ENCODE peak calls at places on chromosomes 11 and 22, in six cellular contexts. Q is endothelial cell of umbilical vein, T is H1, D is HepG2, A is K562, P is GM12878. U is an unnamed sample. For H3K79me2, the result is how much of the 10 kb centered on the place peaks cover.

GRCh38 chr11:32529994-32530588 is 53.5 kb upstream of the EIF3M start:
- DNase-seq in Q (no peak), T (no peak), D (no peak), A (no peak), P (peak), U (no peak)

GRCh38 chr11:14258177-14258935 is 100.6 kb downstream of the RRAS2 start:
- DNase-seq in Q (peak), T (peak), D (peak), A (no peak), P (no peak), U (peak)

GRCh38 chr11:35723493-35724284 is 61.1 kb downstream of the TRIM44 start:
- DNase-seq in Q (peak), T (no peak), D (no peak), A (no peak), P (no peak), U (no peak)

GRCh38 chr11:13120691-13121090 is 111.6 kb downstream of the RASSF10 start:
- DNase-seq in Q (peak), T (no peak), D (no peak), A (no peak), P (no peak), U (no peak)

GRCh38 chr11:86358720-86359119 is 16.0 kb upstream of the CCDC81 start:
- DNase-seq in Q (no peak), T (no peak), D (no peak), A (no peak), P (no peak), U (no peak)

GRCh38 chr11:19777342-19778102 is 64.9 kb downstream of the NAV2 start:
- DNase-seq in Q (peak), T (no peak), D (peak), A (peak), P (peak), U (no peak)

GRCh38 chr11:57480409-57481137 is 20.2 kb downstream of the RTN4RL2 start:
- DNase-seq in Q (peak), T (peak), D (peak), A (peak), P (no peak), U (no peak)

GRCh38 chr11:116700586-116701220 is 72.1 kb downstream of the BUD13 start:
- DNase-seq in Q (no peak), T (peak), D (no peak), A (no peak), P (no peak), U (no peak)

GRCh38 chr22:49677495-49677889 is 150.2 kb downstream of the BRD1 start:
- DNase-seq in Q (no peak), T (peak), D (no peak), A (no peak), P (no peak), U (no peak)

GRCh38 chr11:96187779-96188624 is 155.0 kb downstream of the MAML2 start:
- DNase-seq in Q (peak), T (no peak), D (peak), A (no peak), P (no peak), U (no peak)

GRCh38 chr11:32792948-32793475 is 1.4 kb downstream of the CCDC73 start:
- DNase-seq in Q (peak), T (peak), D (peak), A (peak), P (peak), U (peak)

GRCh38 chr22:49370841-49371301 is 456.8 kb downstream of the BRD1 start:
- DNase-seq in Q (no peak), T (peak), D (no peak), A (no peak), P (no peak), U (no peak)

GRCh38 chr22:39546889-39547586 is 14.5 kb upstream of the RPS19BP1 start:
- DNase-seq in Q (no peak), T (no peak), D (no peak), A (no peak), P (no peak), U (no peak)

GRCh38 chr11:10305964-10306918 is 1.4 kb downstream of the ADM start:
- DNase-seq in Q (peak), T (peak), D (no peak), A (peak), P (no peak), U (no peak)

GRCh38 chr11:26764315-26764714 is 42.5 kb upstream of the SLC5A12 start:
- DNase-seq in Q (no peak), T (no peak), D (no peak), A (no peak), P (no peak), U (no peak)

GRCh38 chr11:36131719-36132349 is 157.4 kb downstream of the COMMD9 start:
- DNase-seq in Q (peak), T (peak), D (peak), A (peak), P (no peak), U (no peak)

GRCh38 chr11:28366549-28367341 is 258.6 kb downstream of the METTL15 start:
- DNase-seq in Q (no peak), T (no peak), D (no peak), A (no peak), P (no peak), U (no peak)

GRCh38 chr11:29962243-29962642 is 54.6 kb downstream of the KCNA4 start:
- DNase-seq in Q (no peak), T (peak), D (no peak), A (no peak), P (no peak), U (peak)

GRCh38 chr11:46293616-46294015 is 16.2 kb downstream of the CREB3L1 start:
- DNase-seq in Q (no peak), T (no peak), D (no peak), A (no peak), P (no peak), U (no peak)

GRCh38 chr11:35550374-35551036 is 25.1 kb upstream of the PAMR1 start:
- DNase-seq in Q (no peak), T (no peak), D (no peak), A (no peak), P (no peak), U (no peak)

GRCh38 chr11:11641581-11641980 is 19.8 kb upstream of the GALNT18 start:
- DNase-seq in Q (no peak), T (no peak), D (no peak), A (no peak), P (no peak), U (no peak)

GRCh38 chr11:9260182-9261146 is 4.7 kb downstream of the DENND5A start:
- DNase-seq in Q (no peak), T (no peak), D (no peak), A (no peak), P (no peak), U (no peak)

GRCh38 chr22:42912049-42912448 is 55.0 kb upstream of the ARFGAP3 start:
- DNase-seq in Q (peak), T (no peak), D (no peak), A (no peak), P (no peak), U (no peak)

GRCh38 chr22:39115976-39116621 is 19.1 kb downstream of the APOBEC3H start:
- DNase-seq in Q (no peak), T (no peak), D (no peak), A (no peak), P (no peak), U (no peak)

GRCh38 chr11:63015521-63016215 is at the start of gene SLC22A8:
- DNase-seq in Q (no peak), T (no peak), D (peak), A (no peak), P (no peak), U (no peak)

GRCh38 chr11:48172818-48173609 is 43.6 kb upstream of the OR4B1 start:
- DNase-seq in Q (peak), T (peak), D (peak), A (peak), P (no peak), U (peak)

GRCh38 chr11:88434333-88434976 is 96.9 kb upstream of the CTSC start:
- DNase-seq in Q (no peak), T (no peak), D (peak), A (peak), P (no peak), U (no peak)

GRCh38 chr11:36540998-36541397 is 26.8 kb upstream of the RAG1 start:
- DNase-seq in Q (peak), T (no peak), D (peak), A (peak), P (peak), U (peak)

GRCh38 chr11:78351193-78351592 is 66.4 kb downstream of the GAB2 start:
- DNase-seq in Q (no peak), T (no peak), D (no peak), A (no peak), P (no peak), U (no peak)

DNA sequence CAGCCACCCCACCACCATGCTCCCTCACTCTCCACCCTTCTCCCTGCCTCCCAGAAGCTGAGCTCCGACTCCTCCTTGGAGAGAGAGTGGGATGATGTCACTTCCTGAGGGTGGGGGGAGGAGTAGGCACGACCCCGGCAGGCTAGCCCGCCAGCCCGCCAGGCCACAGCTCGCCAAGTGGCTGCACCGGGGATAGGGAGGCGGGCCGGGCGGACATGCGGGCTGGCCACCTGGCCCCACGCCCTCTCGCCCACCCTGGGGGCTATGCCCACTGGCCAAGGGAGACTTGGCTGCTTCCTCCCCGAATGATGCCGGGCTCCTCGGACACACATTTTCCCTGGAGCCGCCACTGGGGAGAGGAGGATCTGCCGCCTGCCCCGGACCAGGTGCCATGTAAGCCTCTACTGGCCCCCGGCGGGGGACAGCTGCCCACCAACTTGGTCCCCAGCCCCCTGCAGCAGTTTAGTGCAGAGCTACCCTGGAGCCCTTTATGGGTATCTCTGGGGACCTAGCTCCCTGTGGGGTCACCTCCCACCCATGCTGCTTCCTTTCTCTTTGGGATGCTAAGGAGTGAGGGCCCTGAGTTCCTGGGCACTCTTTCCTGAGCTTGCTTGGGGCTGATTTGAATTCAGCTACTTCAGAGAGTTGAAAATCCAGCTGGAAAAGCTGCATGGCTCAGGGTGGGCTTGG is 33.7 kb upstream of the MYRF start:
- DNase-seq in Q (peak), T (peak), D (no peak), A (peak), P (no peak), U (no peak)
- TF ChIP-seq POLR2A in Q (peak), T (peak), D (no peak), A (no peak), P (no peak), U (no peak)

GRCh38 chr11:59759900-59760299 is 4.7 kb downstream of the STX3 start:
- DNase-seq in Q (no peak), T (no peak), D (no peak), A (no peak), P (no peak), U (no peak)
- H3K79me2 ChIP-seq in Q (under half), T (half or more), D (under half), A (half or more), P (under half), U (half or more)

GRCh38 chr22:31489632-31490495 is at the start of gene EIF4ENIF1:
- DNase-seq in Q (peak), T (peak), D (peak), A (peak), P (no peak), U (peak)
- TF ChIP-seq POLR2A in Q (peak), T (no peak), D (peak), A (peak), P (peak), U (peak)

GRCh38 chr11:77009533-77010160 is 24.6 kb upstream of the B3GNT6 start:
- DNase-seq in Q (no peak), T (no peak), D (no peak), A (no peak), P (no peak), U (no peak)

GRCh38 chr11:77019976-77020591 is 14.1 kb upstream of the B3GNT6 start:
- DNase-seq in Q (peak), T (no peak), D (peak), A (peak), P (no peak), U (peak)

GRCh38 chr11:77014669-77015068 is 19.5 kb upstream of the B3GNT6 start:
- DNase-seq in Q (no peak), T (no peak), D (no peak), A (no peak), P (no peak), U (no peak)
- H3K79me2 ChIP-seq in Q (under half), T (under half), D (under half), A (under half), P (under half), U (under half)

DNA sequence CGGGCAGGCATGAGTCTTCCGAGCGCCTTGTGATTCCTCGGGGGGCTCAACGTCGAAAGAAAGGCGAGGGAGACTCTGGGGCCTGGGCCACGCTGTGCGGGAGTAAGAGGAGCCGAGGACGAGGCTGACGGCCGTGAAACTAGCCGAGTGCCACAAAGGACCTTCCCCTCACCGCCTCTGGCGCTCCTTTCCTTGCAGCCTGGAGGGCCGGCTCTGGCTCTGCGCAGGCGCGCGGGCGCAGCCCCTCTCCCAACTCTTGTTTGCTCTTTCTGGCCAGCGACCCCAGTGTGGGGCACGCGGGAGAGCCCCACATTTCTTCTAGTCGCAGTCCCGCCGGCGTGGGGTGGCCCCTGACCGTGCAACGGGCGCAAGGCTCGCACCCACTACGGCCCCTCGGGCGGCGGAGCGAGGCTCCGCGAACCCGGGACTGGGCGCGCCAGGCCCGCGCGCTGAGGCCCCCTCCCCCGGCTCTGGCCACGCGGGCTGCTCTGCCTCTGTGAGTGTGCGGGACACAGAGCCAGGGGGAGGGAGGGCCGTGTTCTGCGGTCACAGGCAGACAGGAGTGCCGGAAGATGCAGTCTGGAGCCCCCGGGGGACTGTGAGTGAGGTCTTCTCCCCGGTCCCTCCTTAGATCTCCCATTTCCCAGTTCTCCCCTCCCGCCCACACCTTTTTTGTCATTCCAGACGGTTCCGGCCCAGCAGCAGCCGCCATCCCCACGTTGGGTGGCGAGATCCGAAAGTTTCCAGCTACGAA is 1.0 kb upstream of the TOB2 start:
- DNase-seq in Q (peak), T (peak), D (peak), A (peak), P (no peak), U (no peak)
- TF ChIP-seq POLR2A in Q (peak), T (peak), D (peak), A (no peak), P (peak), U (peak)

DNA sequence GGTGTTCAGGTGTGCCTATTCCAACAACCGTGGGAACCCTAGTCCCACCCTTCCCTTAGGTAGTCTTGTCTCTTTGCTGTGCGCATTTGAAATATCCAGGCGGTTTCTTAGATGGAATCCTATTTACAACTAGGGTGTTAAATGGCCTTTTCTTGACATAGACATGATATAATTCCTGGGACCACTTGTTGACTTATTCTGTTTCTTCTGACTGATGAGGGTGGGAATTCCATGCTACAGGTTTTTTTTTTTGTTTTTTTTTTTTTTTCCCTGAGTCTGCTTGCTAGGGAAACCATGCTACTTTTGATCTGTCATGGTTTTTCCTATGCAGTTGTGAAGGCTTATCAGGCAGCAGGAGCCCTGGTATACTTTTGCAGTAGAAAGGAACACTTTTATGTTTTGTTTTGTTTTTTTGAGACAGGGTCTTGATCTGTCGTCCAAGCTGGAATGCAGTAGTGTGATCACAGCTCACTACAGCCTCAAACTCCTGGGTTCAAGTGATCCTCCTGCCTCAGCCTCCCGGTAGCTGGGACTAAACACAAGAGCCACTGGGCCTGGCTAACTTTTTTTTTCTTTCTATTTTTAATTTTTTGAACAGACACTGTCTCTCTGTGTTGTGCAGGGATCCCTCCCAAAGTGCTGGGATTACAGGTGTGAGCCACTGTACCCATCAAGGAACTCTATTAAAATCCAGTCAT is 1.5 kb downstream of the STIM1 start:
- DNase-seq in Q (no peak), T (no peak), D (no peak), A (no peak), P (no peak), U (no peak)
- H3K79me2 ChIP-seq in Q (under half), T (under half), D (half or more), A (half or more), P (half or more), U (under half)

GRCh38 chr22:36464715-36465231 is 16.7 kb downstream of the TXN2 start:
- DNase-seq in Q (no peak), T (no peak), D (no peak), A (no peak), P (no peak), U (no peak)

GRCh38 chr22:36460202-36460601 is 21.2 kb downstream of the TXN2 start:
- DNase-seq in Q (no peak), T (no peak), D (no peak), A (no peak), P (no peak), U (no peak)

GRCh38 chr22:36463783-36464184 is 17.7 kb downstream of the TXN2 start:
- DNase-seq in Q (peak), T (no peak), D (no peak), A (no peak), P (no peak), U (no peak)

GRCh38 chr22:36462475-36462790 is 19.0 kb downstream of the TXN2 start:
- DNase-seq in Q (no peak), T (no peak), D (no peak), A (no peak), P (no peak), U (no peak)

DNA sequence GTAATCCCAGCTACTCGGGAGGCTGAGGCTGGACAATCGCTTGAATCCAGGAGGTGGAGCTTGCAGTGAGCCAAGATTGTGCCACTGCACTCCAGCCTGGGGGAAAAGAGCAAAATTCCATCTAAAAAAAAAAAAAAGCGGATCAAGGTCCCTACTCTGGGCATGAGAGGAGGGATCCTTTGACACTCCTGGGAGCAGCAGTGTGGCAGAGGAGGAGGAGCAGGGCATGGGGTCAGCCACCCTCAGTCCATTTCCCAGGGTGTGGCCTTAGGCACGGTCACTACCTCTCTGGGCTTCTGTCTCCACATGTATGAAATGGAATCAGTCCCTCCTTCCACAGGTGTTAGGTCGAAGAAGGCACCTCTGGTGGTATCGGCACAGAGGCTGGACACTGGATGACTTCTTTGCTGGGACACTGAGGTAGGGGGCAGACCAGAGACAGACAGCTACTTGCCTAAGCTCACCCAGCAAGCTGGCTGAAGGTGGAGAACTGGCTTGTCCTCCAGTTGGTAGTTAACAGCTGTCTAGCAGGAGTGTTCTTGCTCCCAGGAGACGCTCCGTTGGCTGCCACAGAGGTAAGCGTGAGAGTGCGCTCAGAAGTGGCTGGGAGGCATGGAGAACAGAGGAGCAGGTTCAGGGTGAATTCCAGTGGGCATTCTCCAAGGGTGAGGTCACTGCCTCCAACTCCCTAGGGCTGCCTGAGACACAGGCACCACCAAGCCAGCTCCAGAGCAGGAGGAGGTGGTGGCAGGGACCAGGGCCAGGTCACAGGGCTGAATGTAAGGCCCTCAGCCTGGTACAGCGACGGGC is 19.6 kb downstream of the TXN2 start:
- DNase-seq in Q (peak), T (peak), D (peak), A (no peak), P (no peak), U (no peak)
- TF ChIP-seq POLR2A in Q (no peak), T (no peak), D (no peak), A (no peak), P (no peak), U (no peak)

U was measured in HCT116.